ENCODE peak calls at places on chromosomes 2 and 18, in seven cellular contexts. J, F, N, H, B, D and O are unnamed samples.

GRCh38 chr18:55510809-55511208 is 77.2 kb downstream of the TCF4 start:
- DNase-seq in N (no peak), B (peak; percentile 99), J (no peak), D (no peak), H (no peak), F (no peak), O (no peak)

GRCh38 chr18:22084547-22084946 is 84.8 kb upstream of the GATA6 start:
- DNase-seq in B (no peak), J (peak; percentile 77), F (no peak), H (no peak), N (no peak), D (peak; percentile 66), O (no peak)

GRCh38 chr18:52812834-52813233 is 472.8 kb downstream of the DCC start:
- DNase-seq in H (no peak), N (no peak), D (no peak), F (no peak), J (no peak), B (no peak), O (no peak)

GRCh38 chr2:37111971-37112370 is 27.7 kb downstream of the GPATCH11 start:
- DNase-seq in F (no peak), D (no peak), B (no peak), H (no peak), N (no peak), J (no peak), O (no peak)

GRCh38 chr18:48345596-48345995 is 63.6 kb downstream of the ZBTB7C start:
- DNase-seq in B (peak; percentile 7), D (peak; percentile 71), H (no peak), J (no peak), N (no peak), F (no peak), O (no peak)

GRCh38 chr2:163919717-163920116 is 183.9 kb upstream of the FIGN start:
- DNase-seq in B (no peak), H (no peak), N (no peak), F (no peak), D (no peak), J (no peak), O (no peak)

GRCh38 chr2:64401501-64401880 is 52.5 kb upstream of the LGALSL start:
- DNase-seq in D (peak; percentile 86), N (no peak), F (no peak), H (no peak), B (no peak), J (no peak), O (no peak)

GRCh38 chr2:8794923-8795825 is 42.2 kb downstream of the KIDINS220 start:
- DNase-seq in J (no peak), F (no peak), N (no peak), B (no peak), D (no peak), H (no peak), O (no peak)

GRCh38 chr18:23057096-23057495 is 78.2 kb upstream of the CABLES1 start:
- DNase-seq in F (no peak), H (no peak), D (no peak), N (no peak), B (no peak), J (no peak), O (no peak)

GRCh38 chr2:232890896-232891601 is 21.0 kb downstream of the SNORC start:
- DNase-seq in D (peak; percentile 76), F (no peak), J (peak; percentile 82), H (no peak), N (peak; percentile 67), B (peak; percentile 29), O (peak; percentile 65)